ENCODE peak calls at places on chromosomes 5 and 9, in ten cellular contexts. H is NCI-H345; V is D341Med; U is NCI-H2029 treated with DMSO at 0.1 percent for 48 hours; N is mesenteric fat pad; C is pulmonary artery endothelial cell; X is body of pancreas; I is heart left ventricle; D is OCI-M1; A is stimulated activated CD8-positive, alpha-beta memory T cell treated with anti-CD3 and anti-CD28 coated beads, Interleukin-2, amount 100 ng/mL, for 48 hours. L is an unnamed sample.

GRCh38 chr9:34651286-34651685 is 699 bp upstream of the IL11RA start:
- DNase-seq in H (no peak), V (no peak), U (no peak), N (no peak), C (no peak), X (peak; percentile 46), I (no peak), D (no peak), A (no peak), L (no peak)

GRCh38 chr5:142151436-142152382 is 43.1 kb downstream of the NDFIP1 start:
- DNase-seq in H (peak; percentile 46), V (no peak), U (peak; percentile 45), N (no peak), C (peak; percentile 60), X (peak; percentile 40), I (peak; percentile 63), D (peak; percentile 67), A (peak; percentile 15), L (peak; percentile 48)

GRCh38 chr5:172549708-172550095 is 91.4 kb upstream of the NEURL1B start:
- DNase-seq in H (peak; percentile 76), V (peak; percentile 81), U (no peak), N (no peak), C (no peak), X (no peak), I (no peak), D (no peak), A (no peak), L (no peak)

GRCh38 chr9:13443380-13444271 is 164.1 kb upstream of the MPDZ start:
- DNase-seq in H (peak; percentile 71), V (no peak), U (no peak), N (no peak), C (no peak), X (no peak), I (no peak), D (peak; percentile 90), A (no peak), L (no peak)

GRCh38 chr9:105679406-105680022 is 14.8 kb upstream of the TMEM38B start:
- DNase-seq in H (peak; percentile 59), V (no peak), U (peak; percentile 24), N (no peak), C (no peak), X (no peak), I (no peak), D (no peak), A (no peak), L (no peak)

GRCh38 chr9:8419871-8420270 is 620.3 kb upstream of the DMAC1 start:
- DNase-seq in H (no peak), V (no peak), U (no peak), N (no peak), C (no peak), X (no peak), I (no peak), D (no peak), A (no peak), L (no peak)

GRCh38 chr5:80238078-80238477 is 17.8 kb downstream of the SERINC5 start:
- DNase-seq in H (no peak), V (no peak), U (no peak), N (no peak), C (no peak), X (no peak), I (no peak), D (no peak), A (no peak), L (no peak)

GRCh38 chr9:121736147-121736721 is 84.8 kb downstream of the DAB2IP start:
- DNase-seq in H (no peak), V (no peak), U (no peak), N (peak; percentile 92), C (no peak), X (peak; percentile 76), I (peak; percentile 88), D (no peak), A (no peak), L (no peak)

GRCh38 chr5:136425914-136426313 is 60.6 kb upstream of the TRPC7 start:
- DNase-seq in H (no peak), V (no peak), U (no peak), N (no peak), C (no peak), X (no peak), I (no peak), D (peak; percentile 2), A (no peak), L (no peak)

GRCh38 chr9:117768740-117769400 is 64.7 kb downstream of the TLR4 start:
- DNase-seq in H (no peak), V (no peak), U (no peak), N (no peak), C (no peak), X (no peak), I (no peak), D (no peak), A (no peak), L (no peak)

GRCh38 chr9:4662108-4662988 is at the start of gene PLPP6:
- DNase-seq in H (peak; percentile 96), V (peak; percentile 92), U (peak; percentile 49), N (peak; percentile 96), C (no peak), X (peak; percentile 92), I (peak; percentile 88), D (peak; percentile 100), A (peak; percentile 60), L (peak; percentile 67)

GRCh38 chr5:124162782-124163532 is 583.5 kb downstream of the ZNF608 start:
- DNase-seq in H (peak; percentile 44), V (no peak), U (peak; percentile 50), N (no peak), C (no peak), X (peak; percentile 69), I (peak; percentile 22), D (peak; percentile 0), A (no peak), L (peak; percentile 47)

GRCh38 chr9:133715295-133715865 is 22.8 kb downstream of the SARDH start:
- DNase-seq in H (no peak), V (no peak), U (no peak), N (no peak), C (no peak), X (peak; percentile 17), I (peak; percentile 49), D (no peak), A (no peak), L (no peak)

GRCh38 chr5:144126707-144127106 is 43.8 kb downstream of the YIPF5 start:
- DNase-seq in H (no peak), V (no peak), U (no peak), N (no peak), C (no peak), X (no peak), I (no peak), D (no peak), A (no peak), L (no peak)

GRCh38 chr5:140953234-140953633 is 13.0 kb upstream of the PCDHAC2 start:
- DNase-seq in H (no peak), V (no peak), U (no peak), N (no peak), C (no peak), X (no peak), I (no peak), D (peak; percentile 7), A (no peak), L (peak; percentile 79)

GRCh38 chr5:82356808-82357671 is 78.9 kb upstream of the RPS23 start:
- DNase-seq in H (no peak), V (no peak), U (no peak), N (no peak), C (peak; percentile 71), X (peak; percentile 57), I (peak; percentile 84), D (peak; percentile 65), A (peak; percentile 37), L (no peak)

GRCh38 chr9:80649001-80649420 is 1040.3 kb downstream of the TLE1 start:
- DNase-seq in H (no peak), V (no peak), U (no peak), N (no peak), C (no peak), X (no peak), I (peak; percentile 20), D (no peak), A (no peak), L (no peak)

GRCh38 chr9:83081010-83081409 is 18.1 kb upstream of the RASEF start:
- DNase-seq in H (no peak), V (no peak), U (no peak), N (no peak), C (no peak), X (no peak), I (no peak), D (no peak), A (no peak), L (no peak)

GRCh38 chr9:89507626-89508025 is 9.7 kb upstream of the SEMA4D start:
- DNase-seq in H (no peak), V (no peak), U (no peak), N (no peak), C (no peak), X (no peak), I (no peak), D (no peak), A (no peak), L (no peak)

GRCh38 chr9:121772600-121773285 is 121.3 kb downstream of the DAB2IP start:
- DNase-seq in H (no peak), V (no peak), U (no peak), N (no peak), C (no peak), X (peak; percentile 74), I (peak; percentile 56), D (no peak), A (no peak), L (no peak)

GRCh38 chr9:96854073-96854876 is at the start of gene ZNF782:
- DNase-seq in H (peak; percentile 97), V (peak; percentile 93), U (peak; percentile 84), N (peak; percentile 94), C (peak; percentile 78), X (peak; percentile 94), I (peak; percentile 94), D (peak; percentile 95), A (peak; percentile 72), L (peak; percentile 89)

GRCh38 chr9:4299006-4299795 is 667 bp downstream of the GLIS3 start:
- DNase-seq in H (peak; percentile 41), V (peak; percentile 53), U (no peak), N (no peak), C (no peak), X (peak; percentile 39), I (peak; percentile 13), D (no peak), A (no peak), L (no peak)

GRCh38 chr5:15233566-15233965 is 266.4 kb upstream of the FBXL7 start:
- DNase-seq in H (no peak), V (no peak), U (no peak), N (no peak), C (no peak), X (no peak), I (no peak), D (no peak), A (no peak), L (no peak)

GRCh38 chr5:162888268-162888667 is 549.1 kb upstream of the CCNG1 start:
- DNase-seq in H (no peak), V (no peak), U (no peak), N (no peak), C (no peak), X (no peak), I (no peak), D (no peak), A (no peak), L (no peak)

GRCh38 chr5:74240783-74241750 is 399.5 kb downstream of the ENC1 start:
- DNase-seq in H (no peak), V (no peak), U (no peak), N (no peak), C (no peak), X (peak; percentile 54), I (no peak), D (peak; percentile 13), A (no peak), L (peak; percentile 74)

GRCh38 chr5:146291421-146292074 is 47.1 kb upstream of the POU4F3 start:
- DNase-seq in H (peak; percentile 54), V (peak; percentile 57), U (peak; percentile 16), N (no peak), C (no peak), X (no peak), I (no peak), D (peak; percentile 78), A (no peak), L (peak; percentile 47)

GRCh38 chr5:172603425-172603824 is 37.6 kb upstream of the NEURL1B start:
- DNase-seq in H (no peak), V (no peak), U (no peak), N (peak; percentile 85), C (no peak), X (no peak), I (peak; percentile 68), D (no peak), A (no peak), L (no peak)

GRCh38 chr9:70678153-70678552 is 263.7 kb upstream of the KLF9 start:
- DNase-seq in H (no peak), V (no peak), U (no peak), N (no peak), C (no peak), X (no peak), I (no peak), D (no peak), A (no peak), L (peak; percentile 52)

L was measured in MV-4-11.